ENCODE peak calls at places on chromosomes 4 and X, in six cellular contexts. E is suprapubic skin, B is heart left ventricle, Y is ascending aorta, L is IMR-90, F is tibial artery. O is an unnamed sample. For H3K4me1, the result is how much of the 10 kb centered on the place peaks cover.

GRCh38 chrX:103913356-103914020 is 48.9 kb upstream of the TMSB15B start:
- DNase-seq in B (no peak), E (no peak), F (no peak), Y (no peak), L (peak), O (no peak)

GRCh38 chr4:156584100-156584499 is 387.5 kb downstream of the PDGFC start:
- DNase-seq in Y (no peak), B (no peak), L (no peak), F (no peak), E (no peak), O (no peak)

GRCh38 chrX:111585337-111585736 is 73.9 kb downstream of the SERTM2 start:
- DNase-seq in B (no peak), F (no peak), L (no peak), Y (no peak), E (no peak), O (peak)

GRCh38 chr4:98341309-98341708 is 80.1 kb downstream of the RAP1GDS1 start:
- DNase-seq in F (no peak), Y (no peak), L (peak), E (no peak), B (no peak), O (peak)

GRCh38 chr4:68906238-68907137 is 45.1 kb downstream of the UGT2A3 start:
- DNase-seq in B (no peak), Y (no peak), F (no peak), E (no peak), L (no peak), O (no peak)

GRCh38 chr4:121358473-121358872 is 22.3 kb downstream of the QRFPR start:
- DNase-seq in E (no peak), Y (no peak), B (no peak), F (no peak), L (peak), O (no peak)

GRCh38 chr4:173176010-173176409 is 7.4 kb downstream of the GALNT7 start:
- DNase-seq in E (no peak), B (no peak), Y (no peak), L (no peak), F (no peak), O (no peak)

GRCh38 chr4:40592034-40592433 is 37.6 kb downstream of the RBM47 start:
- DNase-seq in Y (no peak), E (no peak), L (no peak), F (no peak), B (no peak), O (no peak)

GRCh38 chr4:174107749-174108354 is 175.6 kb downstream of the FBXO8 start:
- DNase-seq in E (no peak), F (no peak), B (no peak), Y (no peak), L (no peak), O (no peak)

GRCh38 chrX:1322393-1322792 is 14.2 kb upstream of the IL3RA start:
- DNase-seq in E (no peak), Y (no peak), L (no peak), B (peak), F (no peak), O (no peak)

GRCh38 chrX:69032601-69033000 is 132.7 kb downstream of the PJA1 start:
- DNase-seq in L (peak), Y (no peak), B (no peak), E (no peak), F (no peak), O (no peak)

GRCh38 chr4:152102184-152103000 is 341.6 kb upstream of the GATB start:
- DNase-seq in B (no peak), F (no peak), E (no peak), Y (no peak), L (peak), O (no peak)

GRCh38 chr4:35725131-35725530 is 519.2 kb downstream of the ARAP2 start:
- DNase-seq in B (no peak), E (no peak), Y (no peak), L (no peak), F (no peak), O (no peak)

GRCh38 chrX:51456814-51457213 is 39.6 kb downstream of the NUDT11 start:
- DNase-seq in L (no peak), B (no peak), Y (no peak), E (no peak), F (no peak), O (no peak)

GRCh38 chr4:26520728-26521442 is 30.6 kb upstream of the CCKAR start:
- DNase-seq in E (no peak), L (peak), B (no peak), F (no peak), Y (no peak), O (no peak)

GRCh38 chr4:22999419-22999818 is 306.7 kb downstream of the GBA3 start:
- DNase-seq in E (no peak), B (no peak), L (no peak), F (no peak), Y (no peak), O (no peak)

GRCh38 chr4:139767585-139767984 is 102.0 kb downstream of the MGST2 start:
- DNase-seq in L (no peak), B (no peak), Y (no peak), E (no peak), F (no peak), O (no peak)
- H3K4me1 ChIP-seq in L (under half), B (half or more), Y (under half), E (under half), F (under half), O (under half)

GRCh38 chr4:38354421-38354820 is 309.6 kb upstream of the KLF3 start:
- DNase-seq in B (no peak), F (no peak), Y (no peak), E (no peak), L (no peak), O (no peak)
- H3K4me3 ChIP-seq in B (no peak), F (no peak), Y (no peak), E (no peak), L (no peak), O (no peak)

DNA sequence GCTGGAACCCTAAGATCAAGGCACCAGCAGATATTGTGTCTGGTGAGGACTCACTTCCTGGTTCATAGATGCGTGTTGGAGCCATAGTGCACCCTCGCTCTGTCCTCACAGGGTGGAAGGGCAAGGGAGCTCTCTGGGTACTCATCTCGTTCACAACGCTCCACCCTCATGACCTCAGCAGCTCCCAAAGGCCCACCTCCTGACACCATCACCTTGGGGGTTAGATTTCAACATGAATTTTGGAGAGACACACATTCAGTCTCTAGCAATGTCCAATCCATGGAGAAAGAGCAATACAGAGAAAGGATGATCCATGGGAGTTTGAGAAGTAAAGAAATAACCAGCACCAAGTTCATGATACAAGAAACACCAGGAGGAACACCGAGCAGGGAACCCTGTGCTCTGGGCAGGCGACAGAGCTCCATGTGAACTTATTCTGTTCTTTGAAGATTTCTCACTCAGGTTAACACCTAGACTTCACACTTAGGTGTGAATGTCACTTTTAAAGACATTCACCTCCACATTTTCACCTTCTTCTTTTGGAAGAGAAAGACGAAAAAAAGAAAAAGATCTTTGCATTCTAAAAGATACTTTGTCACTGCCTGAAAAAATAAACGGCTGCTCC is 171.8 kb upstream of the FAM9B start:
- DNase-seq in E (no peak), B (no peak), F (no peak), L (no peak), Y (no peak), O (no peak)
- H3K4me1 ChIP-seq in E (under half), B (under half), F (under half), L (under half), Y (under half), O (under half)

DNA sequence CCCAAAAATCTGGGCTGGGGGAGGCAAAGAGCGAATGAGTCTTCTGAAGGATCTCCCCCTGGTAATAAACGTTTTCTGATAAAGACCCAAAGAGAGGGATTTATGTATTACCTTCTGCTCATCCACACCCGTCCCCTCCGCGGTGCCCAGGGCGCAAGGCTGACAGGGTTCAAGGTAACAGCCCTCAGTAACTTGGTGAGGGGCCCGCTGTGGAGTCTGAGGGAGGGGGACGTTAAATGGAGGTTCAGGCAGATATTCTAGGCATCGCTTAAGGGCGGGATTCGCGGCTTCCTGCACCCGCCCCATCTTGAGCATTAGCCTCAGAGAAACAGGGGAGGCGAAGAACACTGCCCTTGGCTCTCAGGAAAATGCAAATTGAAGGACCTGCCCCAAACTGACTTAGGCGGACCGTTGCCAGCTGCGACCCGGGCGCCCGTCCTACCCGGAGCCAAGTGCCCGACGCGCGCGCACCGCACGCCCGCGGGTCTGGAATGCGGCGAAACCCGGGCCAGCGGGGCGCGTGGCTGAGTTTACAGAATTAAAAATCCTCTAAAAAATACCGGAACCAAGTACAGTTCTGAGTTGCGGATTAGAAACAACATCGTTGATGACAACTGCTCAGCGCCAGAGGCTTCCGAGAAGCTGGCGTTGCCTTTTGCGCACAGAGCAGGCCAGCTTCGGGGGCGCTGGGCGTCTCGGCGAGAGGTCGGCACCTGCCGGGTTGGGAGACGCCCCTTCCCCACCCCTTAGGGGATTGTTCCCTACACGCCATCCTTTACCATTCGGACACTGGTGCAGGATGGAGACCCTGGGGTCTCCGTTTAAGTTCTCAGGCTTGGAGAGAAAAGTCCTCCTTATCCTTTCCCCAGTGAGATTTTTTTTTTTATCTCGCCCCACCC is 2.8 kb downstream of the HELT start:
- DNase-seq in L (no peak), F (no peak), Y (no peak), E (no peak), B (no peak), O (no peak)
- H3K4me3 ChIP-seq in L (no peak), F (no peak), Y (peak), E (peak), B (peak), O (no peak)

DNA sequence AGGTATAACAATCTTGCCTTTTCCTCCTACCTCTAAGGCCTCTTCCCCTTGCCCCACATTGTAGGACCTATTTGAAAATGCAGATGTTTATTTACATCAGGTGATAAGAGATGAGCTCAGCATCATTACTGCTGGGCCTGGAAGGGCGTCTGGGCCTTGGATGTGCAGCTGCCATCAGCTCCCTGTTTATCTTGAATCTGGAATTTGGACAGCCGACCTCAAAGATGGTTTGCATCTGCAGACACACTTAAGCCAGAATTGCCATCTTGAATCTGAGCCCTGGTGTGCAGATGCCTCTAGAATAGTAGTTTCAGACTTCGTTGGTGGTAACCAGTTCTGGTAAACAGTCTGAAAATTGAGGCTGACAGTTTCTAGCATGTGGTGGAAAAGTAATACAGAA is 59.0 kb downstream of the FAM193A start:
- DNase-seq in F (no peak), B (no peak), E (no peak), L (peak), Y (no peak), O (no peak)
- H3K4me1 ChIP-seq in F (half or more), B (half or more), E (under half), L (under half), Y (under half), O (under half)

GRCh38 chrX:145818522-145819075 is 970 bp downstream of the SLITRK2 start:
- DNase-seq in Y (no peak), E (no peak), B (no peak), L (no peak), F (no peak), O (peak)
- H3K4me3 ChIP-seq in Y (peak), E (peak), B (peak), L (no peak), F (peak), O (peak)

DNA sequence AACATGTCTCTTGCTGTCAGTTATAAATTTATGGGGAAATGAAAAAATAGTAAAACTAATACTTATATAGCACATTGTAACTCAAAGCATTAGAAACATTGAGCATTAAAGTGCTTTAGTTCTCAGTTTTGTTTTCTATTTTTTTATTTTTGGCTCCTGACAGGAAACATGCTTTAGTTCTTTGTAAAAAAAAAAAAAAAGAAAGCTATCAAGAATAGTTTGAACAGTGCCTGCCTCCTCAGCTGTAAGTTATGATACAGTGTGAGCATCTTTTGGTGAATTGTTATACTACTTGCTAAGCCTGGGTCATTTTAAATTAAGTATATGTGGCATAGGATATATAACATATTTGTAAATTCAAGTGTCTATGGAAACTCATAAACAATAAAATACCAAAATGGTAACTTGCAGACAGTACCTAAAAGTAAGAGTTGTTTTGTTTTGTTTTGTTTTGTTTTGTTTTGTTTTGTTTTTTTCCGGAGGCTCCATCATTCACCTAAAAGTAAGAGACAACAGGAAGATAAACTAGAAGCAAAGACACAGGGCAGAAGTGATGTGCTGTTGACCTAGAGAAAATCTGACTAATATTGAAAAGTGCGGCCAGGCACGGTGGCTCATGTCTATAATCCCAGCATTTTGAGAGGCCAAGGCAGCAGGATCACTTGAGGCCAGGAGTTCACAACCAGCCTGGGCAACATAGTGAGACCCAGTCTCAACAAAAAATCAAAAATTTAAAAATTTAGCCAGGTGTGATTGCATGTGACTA is 5.4 kb upstream of the CENPC start:
- DNase-seq in L (no peak), Y (no peak), B (no peak), F (no peak), E (no peak), O (no peak)
- H3K4me1 ChIP-seq in L (under half), Y (under half), B (under half), F (under half), E (under half), O (under half)

DNA sequence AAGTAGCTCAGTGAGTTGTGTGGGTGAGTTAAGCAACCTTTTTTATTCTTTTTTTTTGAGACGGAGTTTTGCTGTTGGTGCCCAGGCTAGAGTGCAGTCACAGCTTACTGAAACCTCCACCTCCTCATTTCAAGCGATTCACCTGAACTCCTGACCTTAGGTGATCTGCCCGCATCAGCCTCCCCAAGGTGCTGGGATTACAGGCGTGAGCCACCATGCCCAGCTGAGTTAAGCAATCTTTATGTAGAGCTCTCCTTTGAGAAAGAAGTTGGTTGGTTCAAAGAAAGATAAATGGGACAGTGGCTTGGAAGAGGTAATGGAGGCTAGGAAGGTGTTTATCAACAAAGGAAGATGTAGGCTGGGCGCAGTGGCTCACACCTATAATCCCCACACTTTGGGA is 3.2 kb downstream of the MSMO1 start:
- DNase-seq in Y (no peak), F (no peak), B (no peak), L (no peak), E (no peak), O (no peak)
- H3K4me3 ChIP-seq in Y (no peak), F (no peak), B (no peak), L (no peak), E (no peak), O (peak)